ENCODE peak calls at places on chromosomes 6 and 20, in nine cellular contexts. One of them, this sample, is unnamed.

GRCh38 chr6:167575201-167575696 is 250.4 kb downstream of the TTLL2 start:
- DNase-seq in CD8-positive, alpha-beta T cell: no peak
- DNase-seq in iPS DF 19.7: no peak
- DNase-seq in mesendoderm: no peak
- DNase-seq in GM12865: no peak
- DNase-seq in stimulated activated CD4-positive, alpha-beta T cell treated with anti-CD3 and anti-CD28 coated beads, Interleukin-4, amount 100 ng/mL, for 48 hours: no peak
- DNase-seq in effector memory CD4-positive, alpha-beta T cell: no peak
- DNase-seq in NCI-H2029: no peak
- DNase-seq in T-helper 1 cell: no peak
- DNase-seq in this sample: no peak

GRCh38 chr6:155272353-155273222 is 8.8 kb downstream of the CLDN20 start:
- DNase-seq in CD8-positive, alpha-beta T cell: no peak
- DNase-seq in stimulated activated CD4-positive, alpha-beta T cell treated with anti-CD3 and anti-CD28 coated beads, Interleukin-4, amount 100 ng/mL, for 48 hours: no peak
- DNase-seq in iPS DF 19.7: no peak
- DNase-seq in effector memory CD4-positive, alpha-beta T cell: no peak
- DNase-seq in mesendoderm: no peak
- DNase-seq in GM12865: no peak
- DNase-seq in NCI-H2029: no peak
- DNase-seq in T-helper 1 cell: no peak
- DNase-seq in this sample: no peak

GRCh38 chr6:169427856-169428255 is 174.2 kb upstream of the THBS2 start:
- DNase-seq in CD8-positive, alpha-beta T cell: no peak
- DNase-seq in mesendoderm: peak
- DNase-seq in stimulated activated CD4-positive, alpha-beta T cell treated with anti-CD3 and anti-CD28 coated beads, Interleukin-4, amount 100 ng/mL, for 48 hours: no peak
- DNase-seq in iPS DF 19.7: no peak
- DNase-seq in effector memory CD4-positive, alpha-beta T cell: no peak
- DNase-seq in GM12865: no peak
- DNase-seq in T-helper 1 cell: no peak
- DNase-seq in NCI-H2029: no peak
- DNase-seq in this sample: no peak

GRCh38 chr6:154408906-154409500 is 52.4 kb upstream of the IPCEF1 start:
- DNase-seq in CD8-positive, alpha-beta T cell: no peak
- DNase-seq in iPS DF 19.7: no peak
- DNase-seq in effector memory CD4-positive, alpha-beta T cell: no peak
- DNase-seq in mesendoderm: no peak
- DNase-seq in stimulated activated CD4-positive, alpha-beta T cell treated with anti-CD3 and anti-CD28 coated beads, Interleukin-4, amount 100 ng/mL, for 48 hours: no peak
- DNase-seq in NCI-H2029: no peak
- DNase-seq in GM12865: peak
- DNase-seq in T-helper 1 cell: no peak
- DNase-seq in this sample: no peak

GRCh38 chr6:7196019-7196402 is 88.2 kb downstream of the RREB1 start:
- DNase-seq in NCI-H2029: no peak
- DNase-seq in CD8-positive, alpha-beta T cell: no peak
- DNase-seq in T-helper 1 cell: no peak
- DNase-seq in mesendoderm: no peak
- DNase-seq in GM12865: no peak
- DNase-seq in effector memory CD4-positive, alpha-beta T cell: no peak
- DNase-seq in stimulated activated CD4-positive, alpha-beta T cell treated with anti-CD3 and anti-CD28 coated beads, Interleukin-4, amount 100 ng/mL, for 48 hours: no peak
- DNase-seq in iPS DF 19.7: no peak
- DNase-seq in this sample: no peak

GRCh38 chr6:11298651-11299420 is 66.4 kb upstream of the NEDD9 start:
- DNase-seq in NCI-H2029: peak
- DNase-seq in GM12865: no peak
- DNase-seq in iPS DF 19.7: no peak
- DNase-seq in CD8-positive, alpha-beta T cell: no peak
- DNase-seq in stimulated activated CD4-positive, alpha-beta T cell treated with anti-CD3 and anti-CD28 coated beads, Interleukin-4, amount 100 ng/mL, for 48 hours: no peak
- DNase-seq in T-helper 1 cell: no peak
- DNase-seq in effector memory CD4-positive, alpha-beta T cell: no peak
- DNase-seq in mesendoderm: peak
- DNase-seq in this sample: peak

GRCh38 chr20:48142258-48142657 is 357.0 kb upstream of the SULF2 start:
- DNase-seq in T-helper 1 cell: no peak
- DNase-seq in mesendoderm: no peak
- DNase-seq in effector memory CD4-positive, alpha-beta T cell: no peak
- DNase-seq in CD8-positive, alpha-beta T cell: no peak
- DNase-seq in iPS DF 19.7: no peak
- DNase-seq in GM12865: no peak
- DNase-seq in stimulated activated CD4-positive, alpha-beta T cell treated with anti-CD3 and anti-CD28 coated beads, Interleukin-4, amount 100 ng/mL, for 48 hours: no peak
- DNase-seq in NCI-H2029: no peak
- DNase-seq in this sample: peak

GRCh38 chr6:137339929-137340559 is 120.9 kb upstream of the IFNGR1 start:
- DNase-seq in effector memory CD4-positive, alpha-beta T cell: no peak
- DNase-seq in GM12865: no peak
- DNase-seq in stimulated activated CD4-positive, alpha-beta T cell treated with anti-CD3 and anti-CD28 coated beads, Interleukin-4, amount 100 ng/mL, for 48 hours: no peak
- DNase-seq in T-helper 1 cell: no peak
- DNase-seq in NCI-H2029: no peak
- DNase-seq in mesendoderm: no peak
- DNase-seq in iPS DF 19.7: no peak
- DNase-seq in CD8-positive, alpha-beta T cell: no peak
- DNase-seq in this sample: no peak

GRCh38 chr6:74277749-74278148 is 581.7 kb downstream of the CD109 start:
- DNase-seq in stimulated activated CD4-positive, alpha-beta T cell treated with anti-CD3 and anti-CD28 coated beads, Interleukin-4, amount 100 ng/mL, for 48 hours: no peak
- DNase-seq in CD8-positive, alpha-beta T cell: no peak
- DNase-seq in iPS DF 19.7: no peak
- DNase-seq in T-helper 1 cell: no peak
- DNase-seq in GM12865: no peak
- DNase-seq in NCI-H2029: peak
- DNase-seq in effector memory CD4-positive, alpha-beta T cell: no peak
- DNase-seq in mesendoderm: no peak
- DNase-seq in this sample: peak

GRCh38 chr20:47133809-47134456 is 222.6 kb downstream of the ZMYND8 start:
- DNase-seq in effector memory CD4-positive, alpha-beta T cell: no peak
- DNase-seq in mesendoderm: peak
- DNase-seq in T-helper 1 cell: no peak
- DNase-seq in iPS DF 19.7: no peak
- DNase-seq in stimulated activated CD4-positive, alpha-beta T cell treated with anti-CD3 and anti-CD28 coated beads, Interleukin-4, amount 100 ng/mL, for 48 hours: no peak
- DNase-seq in GM12865: no peak
- DNase-seq in NCI-H2029: no peak
- DNase-seq in CD8-positive, alpha-beta T cell: no peak
- DNase-seq in this sample: no peak

GRCh38 chr6:88490865-88491264 is 324.7 kb upstream of the CNR1 start:
- DNase-seq in iPS DF 19.7: no peak
- DNase-seq in effector memory CD4-positive, alpha-beta T cell: no peak
- DNase-seq in mesendoderm: no peak
- DNase-seq in NCI-H2029: no peak
- DNase-seq in CD8-positive, alpha-beta T cell: no peak
- DNase-seq in T-helper 1 cell: no peak
- DNase-seq in stimulated activated CD4-positive, alpha-beta T cell treated with anti-CD3 and anti-CD28 coated beads, Interleukin-4, amount 100 ng/mL, for 48 hours: no peak
- DNase-seq in GM12865: no peak
- DNase-seq in this sample: no peak

GRCh38 chr6:44253307-44254101 is 3.8 kb downstream of the SLC35B2 start:
- DNase-seq in T-helper 1 cell: peak
- DNase-seq in CD8-positive, alpha-beta T cell: peak
- DNase-seq in NCI-H2029: no peak
- DNase-seq in mesendoderm: peak
- DNase-seq in stimulated activated CD4-positive, alpha-beta T cell treated with anti-CD3 and anti-CD28 coated beads, Interleukin-4, amount 100 ng/mL, for 48 hours: peak
- DNase-seq in GM12865: peak
- DNase-seq in effector memory CD4-positive, alpha-beta T cell: peak
- DNase-seq in iPS DF 19.7: no peak
- DNase-seq in this sample: peak

GRCh38 chr6:43940393-43941087 is 170.5 kb downstream of the VEGFA start:
- DNase-seq in effector memory CD4-positive, alpha-beta T cell: no peak
- DNase-seq in iPS DF 19.7: no peak
- DNase-seq in CD8-positive, alpha-beta T cell: no peak
- DNase-seq in GM12865: no peak
- DNase-seq in mesendoderm: no peak
- DNase-seq in T-helper 1 cell: no peak
- DNase-seq in NCI-H2029: no peak
- DNase-seq in stimulated activated CD4-positive, alpha-beta T cell treated with anti-CD3 and anti-CD28 coated beads, Interleukin-4, amount 100 ng/mL, for 48 hours: no peak
- DNase-seq in this sample: no peak

GRCh38 chr6:132511159-132511835 is 1.6 kb downstream of the STX7 start:
- DNase-seq in T-helper 1 cell: no peak
- DNase-seq in iPS DF 19.7: no peak
- DNase-seq in stimulated activated CD4-positive, alpha-beta T cell treated with anti-CD3 and anti-CD28 coated beads, Interleukin-4, amount 100 ng/mL, for 48 hours: no peak
- DNase-seq in effector memory CD4-positive, alpha-beta T cell: no peak
- DNase-seq in mesendoderm: no peak
- DNase-seq in NCI-H2029: no peak
- DNase-seq in CD8-positive, alpha-beta T cell: no peak
- DNase-seq in GM12865: peak
- DNase-seq in this sample: no peak

GRCh38 chr6:157985378-157986155 is 3.9 kb downstream of the SYNJ2 start:
- DNase-seq in mesendoderm: peak
- DNase-seq in GM12865: no peak
- DNase-seq in T-helper 1 cell: no peak
- DNase-seq in NCI-H2029: no peak
- DNase-seq in effector memory CD4-positive, alpha-beta T cell: no peak
- DNase-seq in iPS DF 19.7: no peak
- DNase-seq in CD8-positive, alpha-beta T cell: no peak
- DNase-seq in stimulated activated CD4-positive, alpha-beta T cell treated with anti-CD3 and anti-CD28 coated beads, Interleukin-4, amount 100 ng/mL, for 48 hours: no peak
- DNase-seq in this sample: peak

GRCh38 chr6:52547647-52548352 is 29.1 kb downstream of the TRAM2 start:
- DNase-seq in CD8-positive, alpha-beta T cell: no peak
- DNase-seq in iPS DF 19.7: no peak
- DNase-seq in NCI-H2029: no peak
- DNase-seq in effector memory CD4-positive, alpha-beta T cell: no peak
- DNase-seq in GM12865: no peak
- DNase-seq in mesendoderm: no peak
- DNase-seq in T-helper 1 cell: no peak
- DNase-seq in stimulated activated CD4-positive, alpha-beta T cell treated with anti-CD3 and anti-CD28 coated beads, Interleukin-4, amount 100 ng/mL, for 48 hours: no peak
- DNase-seq in this sample: no peak

GRCh38 chr6:108798672-108799355 is 49.4 kb upstream of the ARMC2 start:
- DNase-seq in T-helper 1 cell: no peak
- DNase-seq in CD8-positive, alpha-beta T cell: peak
- DNase-seq in iPS DF 19.7: no peak
- DNase-seq in NCI-H2029: no peak
- DNase-seq in mesendoderm: peak
- DNase-seq in stimulated activated CD4-positive, alpha-beta T cell treated with anti-CD3 and anti-CD28 coated beads, Interleukin-4, amount 100 ng/mL, for 48 hours: peak
- DNase-seq in GM12865: no peak
- DNase-seq in effector memory CD4-positive, alpha-beta T cell: no peak
- DNase-seq in this sample: no peak

GRCh38 chr6:139433647-139434419 is 59.4 kb upstream of the CITED2 start:
- DNase-seq in effector memory CD4-positive, alpha-beta T cell: no peak
- DNase-seq in iPS DF 19.7: no peak
- DNase-seq in NCI-H2029: peak
- DNase-seq in GM12865: no peak
- DNase-seq in T-helper 1 cell: no peak
- DNase-seq in mesendoderm: peak
- DNase-seq in stimulated activated CD4-positive, alpha-beta T cell treated with anti-CD3 and anti-CD28 coated beads, Interleukin-4, amount 100 ng/mL, for 48 hours: no peak
- DNase-seq in CD8-positive, alpha-beta T cell: no peak
- DNase-seq in this sample: no peak

GRCh38 chr6:163782436-163783003 is 368.0 kb downstream of the QKI start:
- DNase-seq in effector memory CD4-positive, alpha-beta T cell: no peak
- DNase-seq in NCI-H2029: no peak
- DNase-seq in stimulated activated CD4-positive, alpha-beta T cell treated with anti-CD3 and anti-CD28 coated beads, Interleukin-4, amount 100 ng/mL, for 48 hours: no peak
- DNase-seq in CD8-positive, alpha-beta T cell: no peak
- DNase-seq in mesendoderm: peak
- DNase-seq in iPS DF 19.7: no peak
- DNase-seq in T-helper 1 cell: no peak
- DNase-seq in GM12865: peak
- DNase-seq in this sample: no peak

This sample was measured in NCI-H345.